ENCODE peak calls at places on chromosomes 12 and 14, in ten cellular contexts. E is stomach, V is sigmoid colon, C is heart left ventricle, J is Peyer's patch, G is A549, F is IMR-90, T is K562, B is ovary, U is prostate gland. K is an unnamed sample.

GRCh38 chr14:95701846-95702221 is 12.1 kb downstream of the TCL1A start:
- DNase-seq in T (no peak), E (no peak), U (no peak), J (no peak), G (no peak), C (no peak), B (peak; percentile 38), V (no peak), F (no peak), K (no peak)

GRCh38 chr14:99936738-99937474 is 128.3 kb upstream of the EVL start:
- DNase-seq in J (no peak), V (no peak), E (no peak), F (no peak), B (no peak), T (no peak), C (no peak), G (no peak), U (no peak), K (no peak)

GRCh38 chr12:15001733-15002471 is 29.1 kb downstream of the PDE6H start:
- DNase-seq in C (peak; percentile 23), U (peak; percentile 55), B (peak; percentile 64), G (no peak), E (peak; percentile 34), F (peak; percentile 21), J (no peak), V (peak; percentile 91), T (no peak), K (no peak)

GRCh38 chr12:65464930-65465329 is 186.4 kb downstream of the MSRB3 start:
- DNase-seq in B (no peak), V (no peak), U (no peak), G (no peak), E (no peak), T (no peak), F (peak; percentile 96), J (no peak), C (no peak), K (no peak)

GRCh38 chr12:93100610-93101009 is 171.5 kb upstream of the EEA1 start:
- DNase-seq in T (no peak), B (no peak), V (no peak), U (no peak), J (no peak), C (no peak), G (no peak), F (no peak), E (no peak), K (no peak)

GRCh38 chr12:15546102-15546701 is 223.9 kb downstream of the PTPRO start:
- DNase-seq in B (no peak), F (no peak), J (no peak), T (no peak), U (no peak), V (no peak), G (no peak), C (no peak), E (no peak), K (no peak)

GRCh38 chr14:49982522-49982951 is 89.7 kb downstream of the ARF6 start:
- DNase-seq in C (no peak), E (no peak), J (peak; percentile 45), F (peak; percentile 96), B (no peak), U (no peak), T (no peak), G (no peak), V (no peak), K (no peak)

GRCh38 chr12:48105321-48105866 is 485 bp downstream of the SENP1 start:
- DNase-seq in E (no peak), B (no peak), T (no peak), V (no peak), G (peak; percentile 23), F (peak; percentile 30), U (no peak), J (no peak), C (no peak), K (no peak)

GRCh38 chr14:91173221-91173670 is 59.4 kb downstream of the DGLUCY start:
- DNase-seq in E (peak; percentile 89), U (peak; percentile 81), B (peak; percentile 87), V (peak; percentile 91), G (peak; percentile 74), C (peak; percentile 80), J (peak; percentile 93), T (peak; percentile 82), F (peak; percentile 80), K (peak; percentile 85)

GRCh38 chr12:75658826-75659823 is 147.7 kb upstream of the KRR1 start:
- DNase-seq in V (no peak), J (no peak), E (no peak), T (peak; percentile 28), U (no peak), G (no peak), C (no peak), B (no peak), F (peak; percentile 86), K (no peak)

GRCh38 chr14:69855180-69855817 is 23.9 kb upstream of the SMOC1 start:
- DNase-seq in U (no peak), B (no peak), C (no peak), E (no peak), V (no peak), F (no peak), T (no peak), J (no peak), G (no peak), K (no peak)

GRCh38 chr12:82651489-82651888 is 35.2 kb upstream of the TMTC2 start:
- DNase-seq in E (no peak), T (no peak), V (no peak), F (no peak), B (no peak), C (no peak), J (no peak), G (peak; percentile 25), U (no peak), K (no peak)

GRCh38 chr12:126157575-126157966 is 1092.3 kb downstream of the AACS start:
- DNase-seq in U (no peak), T (no peak), B (no peak), V (no peak), E (no peak), J (no peak), C (no peak), F (no peak), G (no peak), K (no peak)

GRCh38 chr12:66755727-66756395 is 77.0 kb upstream of the GRIP1 start:
- DNase-seq in E (no peak), U (no peak), F (no peak), B (no peak), C (no peak), V (no peak), T (no peak), G (no peak), J (no peak), K (no peak)

GRCh38 chr14:59123526-59123925 is 64.9 kb upstream of the DAAM1 start:
- DNase-seq in V (no peak), F (peak; percentile 32), B (no peak), G (no peak), J (no peak), U (no peak), C (no peak), T (no peak), E (no peak), K (no peak)

GRCh38 chr12:124758266-124759200 is 105.1 kb downstream of the SCARB1 start:
- DNase-seq in T (no peak), G (no peak), J (no peak), U (no peak), B (no peak), V (no peak), C (no peak), E (no peak), F (no peak), K (no peak)

DNA sequence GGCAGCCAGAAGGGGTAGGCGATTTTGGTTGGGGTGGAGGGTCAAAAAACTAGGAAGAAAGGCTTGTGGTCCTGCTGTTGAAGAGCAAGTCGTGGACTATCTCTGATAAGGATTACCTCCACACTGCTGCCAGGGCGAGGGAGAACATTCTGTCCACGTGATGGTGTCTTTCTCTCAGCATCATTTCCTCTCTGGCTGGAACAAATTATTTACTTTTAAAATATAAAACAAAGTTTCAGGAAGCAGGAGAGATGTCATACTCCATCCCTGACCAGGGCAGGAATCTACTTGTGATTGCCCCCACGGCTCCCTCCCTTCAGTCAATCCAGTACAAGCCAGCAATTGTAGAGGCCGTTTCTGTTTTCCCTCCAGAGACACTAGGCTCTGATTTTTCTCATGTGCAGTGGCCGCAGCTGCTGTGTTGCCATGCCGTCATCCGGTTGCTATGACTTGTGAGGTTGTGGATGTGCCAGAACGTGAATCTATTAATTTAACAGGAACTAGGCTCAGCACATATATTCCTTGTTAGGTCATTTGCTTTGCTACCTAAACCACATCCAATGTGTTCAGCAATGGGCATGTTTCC is 61.5 kb upstream of the PTGR2 start:
- DNase-seq in E (no peak), J (peak; percentile 67), U (peak; percentile 71), B (peak; percentile 79), F (peak; percentile 97), G (no peak), V (peak; percentile 95), C (peak; percentile 76), T (no peak), K (no peak)
- TF ChIP-seq POLR2A in E (no peak), J (no peak), U (peak; percentile 34), B (peak; percentile 58), F (peak; percentile 64), G (no peak), V (peak; percentile 69), C (peak; percentile 34), T (no peak), K (peak; percentile 46)

GRCh38 chr12:27246141-27246540 is 2.1 kb downstream of the STK38L start:
- DNase-seq in C (no peak), G (no peak), T (no peak), F (no peak), E (no peak), B (no peak), J (no peak), V (no peak), U (no peak), K (no peak)
- H3K4me3 ChIP-seq in C (peak overlapping the region; percentile 71), G (no peak overlapping the region), T (no peak overlapping the region), F (no peak overlapping the region), E (peak overlapping the region; percentile 82), B (no peak overlapping the region), J (no peak overlapping the region), V (peak overlapping the region; percentile 95), U (no peak overlapping the region), K (no peak overlapping the region)

DNA sequence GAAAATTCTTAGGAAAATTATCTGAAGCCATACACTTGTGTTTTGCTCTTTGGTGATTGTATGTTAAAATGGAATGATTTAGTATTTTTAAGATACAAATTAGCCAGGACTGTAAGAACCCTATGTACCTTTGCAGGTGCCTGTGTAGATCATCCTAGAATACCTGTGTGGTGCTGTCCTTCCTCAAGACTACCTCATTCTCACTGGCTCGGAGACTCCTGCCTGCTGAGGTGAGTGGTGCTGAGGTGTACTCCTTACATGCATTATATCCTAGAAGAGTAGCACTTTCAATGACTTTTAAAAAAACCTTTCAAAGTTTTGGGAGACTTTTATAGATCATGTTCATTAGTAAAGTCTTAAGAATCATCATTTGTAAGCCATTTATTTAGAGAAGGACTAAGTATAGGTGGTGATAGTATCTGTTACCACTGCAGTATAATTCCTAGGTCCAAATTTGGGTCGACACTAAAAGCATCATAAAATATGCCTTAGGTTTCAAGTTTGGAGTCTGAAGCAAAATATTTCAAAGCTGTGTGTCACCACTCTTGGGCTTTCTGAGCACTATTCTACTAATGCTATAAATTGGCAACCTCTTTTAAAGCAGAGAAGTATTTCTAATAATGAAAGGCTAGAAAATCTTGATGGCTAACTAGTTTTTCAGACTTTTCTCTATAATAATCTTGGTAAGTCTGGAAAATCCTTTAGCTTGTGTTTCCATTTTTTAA is 36.6 kb downstream of the RASSF8 start:
- DNase-seq in J (no peak), C (no peak), U (no peak), E (no peak), B (no peak), T (no peak), F (no peak), V (no peak), G (no peak), K (no peak)
- H3K27ac ChIP-seq in J (no peak overlapping the region), C (no peak overlapping the region), U (no peak overlapping the region), E (peak overlapping the region; percentile 62), B (no peak overlapping the region), T (no peak overlapping the region), F (peak overlapping the region; percentile 92), V (peak overlapping the region; percentile 82), G (no peak overlapping the region), K (no peak overlapping the region)

GRCh38 chr14:39029789-39030188 is 73.2 kb downstream of the SEC23A start:
- DNase-seq in E (no peak), U (no peak), B (no peak), C (no peak), V (no peak), T (no peak), J (no peak), F (no peak), G (no peak), K (no peak)
- TF ChIP-seq POLR2A in E (no peak), U (no peak), B (no peak), C (no peak), V (no peak), T (no peak), J (no peak), F (no peak), G (no peak), K (no peak)